ENCODE peak calls at places on chromosome 7, in four cellular contexts. W, Q, H and O are unnamed samples.

GRCh38 chr7:150404785-150405583 is 25.9 kb downstream of the ZNF775 start:
- DNase-seq in W (peak; percentile 87), Q (peak; percentile 85), H (peak; percentile 46), O (peak; percentile 92)

GRCh38 chr7:88102686-88103085 is 117.2 kb downstream of the SRI start:
- DNase-seq in H (no peak), W (no peak), Q (no peak), O (no peak)

GRCh38 chr7:158302274-158303070 is 285.2 kb downstream of the PTPRN2 start:
- DNase-seq in Q (peak; percentile 62), H (peak; percentile 26), W (no peak), O (no peak)

GRCh38 chr7:76340617-76341131 is 18.1 kb downstream of the YWHAG start:
- DNase-seq in Q (peak; percentile 78), H (no peak), W (no peak), O (no peak)

GRCh38 chr7:108310351-108310750 is 145.9 kb downstream of the NRCAM start:
- DNase-seq in H (no peak), Q (peak; percentile 64), W (no peak), O (no peak)

GRCh38 chr7:122626785-122627184 is 72.1 kb downstream of the RNF133 start:
- DNase-seq in Q (no peak), W (no peak), H (no peak), O (no peak)

GRCh38 chr7:68576366-68576765 is 1021.9 kb upstream of the AUTS2 start:
- DNase-seq in H (no peak), W (no peak), Q (no peak), O (no peak)

GRCh38 chr7:99121496-99122021 is 22.3 kb downstream of the SMURF1 start:
- DNase-seq in H (no peak), Q (no peak), W (no peak), O (no peak)

GRCh38 chr7:67361150-67361549 is 364.5 kb downstream of the TYW1 start:
- DNase-seq in W (no peak), Q (no peak), H (no peak), O (no peak)

GRCh38 chr7:133871757-133872156 is 255.4 kb upstream of the LRGUK start:
- DNase-seq in H (no peak), W (no peak), Q (no peak), O (no peak)

GRCh38 chr7:3239291-3239691 is 61.8 kb upstream of the SDK1 start:
- DNase-seq in W (no peak), H (peak; percentile 7), Q (peak; percentile 25), O (no peak)

GRCh38 chr7:146146866-146147265 is 30.3 kb downstream of the CNTNAP2 start:
- DNase-seq in Q (peak; percentile 69), H (no peak), W (no peak), O (no peak)

GRCh38 chr7:42493436-42494198 is 256.6 kb upstream of the GLI3 start:
- DNase-seq in H (peak; percentile 85), W (peak; percentile 82), Q (peak; percentile 93), O (peak; percentile 87)

GRCh38 chr7:135519233-135519688 is 9.4 kb upstream of the CNOT4 start:
- DNase-seq in W (no peak), Q (no peak), H (no peak), O (no peak)

GRCh38 chr7:16708496-16708895 is 45.1 kb upstream of the TSPAN13 start:
- DNase-seq in W (no peak), H (no peak), Q (peak; percentile 40), O (no peak)

GRCh38 chr7:35596061-35596460 is 98.9 kb downstream of the HERPUD2 start:
- DNase-seq in W (no peak), Q (peak; percentile 14), H (peak; percentile 20), O (no peak)

GRCh38 chr7:133794490-133794889 is 332.6 kb upstream of the LRGUK start:
- DNase-seq in Q (no peak), W (no peak), H (no peak), O (no peak)

GRCh38 chr7:27172823-27173411 is 1.2 kb downstream of the HOXA10 start:
- DNase-seq in Q (no peak), H (no peak), W (peak; percentile 59), O (peak; percentile 89)

GRCh38 chr7:101674439-101674838 is 45.3 kb upstream of the MYL10 start:
- DNase-seq in W (no peak), H (no peak), Q (no peak), O (no peak)

GRCh38 chr7:92717982-92718716 is 118.2 kb downstream of the CDK6 start:
- DNase-seq in W (no peak), Q (peak; percentile 82), H (no peak), O (peak; percentile 67)

GRCh38 chr7:145978769-145979168 is 137.8 kb upstream of the CNTNAP2 start:
- DNase-seq in H (no peak), W (no peak), Q (no peak), O (no peak)

GRCh38 chr7:85004402-85004801 is 182.5 kb downstream of the SEMA3D start:
- DNase-seq in W (no peak), H (no peak), Q (no peak), O (no peak)

GRCh38 chr7:77649950-77650349 is 46.3 kb upstream of the RSBN1L start:
- DNase-seq in H (peak; percentile 26), Q (peak; percentile 65), W (no peak), O (no peak)

GRCh38 chr7:144834516-144835165 is 1.2 kb downstream of the TPK1 start:
- DNase-seq in W (no peak), H (no peak), Q (no peak), O (no peak)

GRCh38 chr7:54963155-54963554 is 55.7 kb upstream of the EGFR start:
- DNase-seq in W (no peak), Q (no peak), H (no peak), O (no peak)

GRCh38 chr7:8161398-8161828 is 100.6 kb downstream of the ICA1 start:
- DNase-seq in W (no peak), Q (no peak), H (no peak), O (no peak)

GRCh38 chr7:45421096-45421495 is 153.1 kb upstream of the ADCY1 start:
- DNase-seq in Q (peak; percentile 56), W (no peak), H (peak; percentile 64), O (no peak)

GRCh38 chr7:116454377-116454776 is 45.2 kb upstream of the CAV2 start:
- DNase-seq in Q (no peak), H (no peak), W (no peak), O (no peak)

GRCh38 chr7:157150825-157151412 is 12.2 kb downstream of the UBE3C start:
- DNase-seq in H (no peak), W (no peak), Q (peak; percentile 48), O (no peak)

GRCh38 chr7:38844952-38845563 is 63.9 kb downstream of the VPS41 start:
- DNase-seq in H (no peak), W (no peak), Q (no peak), O (no peak)

GRCh38 chr7:46162582-46162981 is 241.5 kb upstream of the IGFBP3 start:
- DNase-seq in W (no peak), H (peak; percentile 54), Q (peak; percentile 81), O (no peak)

GRCh38 chr7:80630611-80631010 is 7.8 kb upstream of the CD36 start:
- DNase-seq in W (no peak), H (peak; percentile 67), Q (no peak), O (no peak)

GRCh38 chr7:157538321-157538720 is 201.5 kb downstream of the DNAJB6 start:
- DNase-seq in Q (no peak), W (no peak), H (no peak), O (peak; percentile 34)

GRCh38 chr7:125425507-125425906 is 495.9 kb upstream of the POT1 start:
- DNase-seq in Q (no peak), W (no peak), H (no peak), O (no peak)

GRCh38 chr7:125423444-125424155 is 494.0 kb upstream of the POT1 start:
- DNase-seq in W (no peak), Q (peak; percentile 47), H (peak; percentile 95), O (no peak)

GRCh38 chr7:125424721-125425120 is 495.1 kb upstream of the POT1 start:
- DNase-seq in W (no peak), Q (no peak), H (peak; percentile 92), O (no peak)

GRCh38 chr7:125430013-125430412 is 500.4 kb upstream of the POT1 start:
- DNase-seq in H (no peak), W (no peak), Q (no peak), O (no peak)

GRCh38 chr7:125427676-125428075 is 498.1 kb upstream of the POT1 start:
- DNase-seq in Q (no peak), H (no peak), W (no peak), O (no peak)
- H3K4me3 ChIP-seq in Q (no peak overlapping the region), H (no peak overlapping the region), W (no peak overlapping the region), O (no peak overlapping the region)

GRCh38 chr7:189719-190118 is 2.7 kb upstream of the FAM20C start:
- DNase-seq in W (no peak), H (no peak), Q (no peak), O (no peak)
- H3K27me3 ChIP-seq in W (no peaks in the 10 kb centered on the region), H (peaks cover 3% of the 10 kb centered on the region), Q (no peaks in the 10 kb centered on the region), O (no peaks in the 10 kb centered on the region)

GRCh38 chr7:50312176-50312575 is 7.7 kb downstream of the IKZF1 start:
- DNase-seq in Q (no peak), H (no peak), W (no peak), O (no peak)
- H3K4me3 ChIP-seq in Q (no peak overlapping the region), H (no peak overlapping the region), W (no peak overlapping the region), O (no peak overlapping the region)

GRCh38 chr7:140640060-140640611 is 477 bp downstream of the DENND2A start:
- DNase-seq in Q (peak; percentile 31), W (peak; percentile 57), H (no peak), O (peak; percentile 81)

GRCh38 chr7:140639366-140640053 is 1.1 kb downstream of the DENND2A start:
- DNase-seq in W (no peak), Q (peak; percentile 95), H (no peak), O (peak; percentile 75)

GRCh38 chr7:140640727-140641531 is at the start of gene DENND2A:
- DNase-seq in Q (peak; percentile 44), W (peak; percentile 57), H (no peak), O (peak; percentile 83)

GRCh38 chr7:140643416-140643815 is 2.8 kb upstream of the DENND2A start:
- DNase-seq in Q (no peak), H (no peak), W (no peak), O (peak; percentile 40)

GRCh38 chr7:140641532-140642191 is 1.0 kb upstream of the DENND2A start:
- DNase-seq in W (no peak), Q (no peak), H (no peak), O (peak; percentile 11)
- H3K27me3 ChIP-seq in W (no peaks in the 10 kb centered on the region), Q (no peaks in the 10 kb centered on the region), H (peaks cover 24% of the 10 kb centered on the region), O (peaks cover 34% of the 10 kb centered on the region)

DNA sequence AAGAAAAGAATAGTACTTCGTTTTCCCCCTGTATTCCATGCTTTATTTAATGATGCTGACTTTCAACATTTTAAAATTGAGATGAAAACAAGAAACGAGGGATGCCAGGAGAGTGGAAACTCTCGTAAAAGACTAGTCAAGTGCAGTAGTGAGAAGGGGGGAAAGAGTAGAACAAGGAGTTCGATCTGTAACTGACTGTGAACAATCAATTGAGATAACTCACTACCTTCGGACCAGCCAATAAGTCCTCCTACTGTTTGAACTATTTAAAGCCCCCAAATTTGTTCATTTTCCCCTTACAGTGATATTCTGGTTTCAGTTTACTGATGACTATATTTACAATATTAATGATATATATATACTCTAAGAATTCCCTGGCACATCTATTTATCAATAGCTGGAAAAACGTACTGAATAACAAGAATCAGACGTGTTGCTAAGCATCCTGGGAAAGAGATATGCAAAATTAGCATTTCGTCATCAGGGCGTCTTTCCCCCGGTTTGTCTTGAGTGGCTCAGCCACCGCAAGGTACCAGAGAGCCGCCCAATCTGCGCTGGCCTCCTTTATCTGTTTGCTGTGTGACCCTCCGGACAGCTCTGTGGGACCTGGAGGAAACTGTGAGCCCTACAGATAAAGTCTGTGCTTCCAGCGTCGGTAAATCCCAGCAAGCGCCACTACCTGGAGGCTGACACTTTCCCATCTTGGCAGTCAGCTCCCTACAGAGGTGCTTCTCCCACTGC is 41.1 kb downstream of the PDIA4 start:
- DNase-seq in H (peak; percentile 89), Q (peak; percentile 76), W (peak; percentile 70), O (peak; percentile 95)
- H3K4me3 ChIP-seq in H (peak overlapping the region; percentile 62), Q (peak overlapping the region; percentile 79), W (peak overlapping the region; percentile 83), O (peak overlapping the region; percentile 67)